ENCODE peak calls at places on chromosomes 7 and 10, in seven cellular contexts. One of them, this sample, is unnamed.

GRCh38 chr10:17742918-17743317 is 9.1 kb upstream of the TMEM236 start:
- DNase-seq in brain microvascular endothelial cell: peak
- DNase-seq in GM20000: peak
- DNase-seq in left ventricle myocardium inferior: peak
- DNase-seq in AG04450: peak
- DNase-seq in PC-3: peak
- DNase-seq in psoas muscle: peak
- DNase-seq in this sample: no peak

GRCh38 chr7:135193615-135194081 is 17.7 kb downstream of the WDR91 start:
- DNase-seq in brain microvascular endothelial cell: peak
- DNase-seq in left ventricle myocardium inferior: no peak
- DNase-seq in GM20000: no peak
- DNase-seq in PC-3: no peak
- DNase-seq in psoas muscle: no peak
- DNase-seq in AG04450: peak
- DNase-seq in this sample: peak

GRCh38 chr7:99116151-99116550 is 27.8 kb downstream of the SMURF1 start:
- DNase-seq in AG04450: no peak
- DNase-seq in left ventricle myocardium inferior: no peak
- DNase-seq in brain microvascular endothelial cell: no peak
- DNase-seq in PC-3: no peak
- DNase-seq in psoas muscle: no peak
- DNase-seq in GM20000: no peak
- DNase-seq in this sample: no peak

GRCh38 chr7:108537229-108537628 is 11.3 kb upstream of the PNPLA8 start:
- DNase-seq in GM20000: no peak
- DNase-seq in psoas muscle: no peak
- DNase-seq in left ventricle myocardium inferior: no peak
- DNase-seq in PC-3: no peak
- DNase-seq in brain microvascular endothelial cell: no peak
- DNase-seq in AG04450: no peak
- DNase-seq in this sample: no peak

GRCh38 chr10:74746813-74747212 is 79.6 kb upstream of the KAT6B start:
- DNase-seq in AG04450: no peak
- DNase-seq in psoas muscle: no peak
- DNase-seq in brain microvascular endothelial cell: no peak
- DNase-seq in PC-3: no peak
- DNase-seq in GM20000: no peak
- DNase-seq in left ventricle myocardium inferior: no peak
- DNase-seq in this sample: no peak

GRCh38 chr10:85642421-85643170 is 724.0 kb downstream of the GRID1 start:
- DNase-seq in psoas muscle: no peak
- DNase-seq in left ventricle myocardium inferior: no peak
- DNase-seq in brain microvascular endothelial cell: peak
- DNase-seq in PC-3: peak
- DNase-seq in AG04450: no peak
- DNase-seq in GM20000: no peak
- DNase-seq in this sample: peak

GRCh38 chr7:85529831-85530230 is 343.0 kb upstream of the SEMA3D start:
- DNase-seq in left ventricle myocardium inferior: no peak
- DNase-seq in psoas muscle: no peak
- DNase-seq in brain microvascular endothelial cell: peak
- DNase-seq in GM20000: no peak
- DNase-seq in AG04450: no peak
- DNase-seq in PC-3: no peak
- DNase-seq in this sample: no peak

GRCh38 chr7:91050677-91051076 is 213.6 kb upstream of the FZD1 start:
- DNase-seq in GM20000: peak
- DNase-seq in brain microvascular endothelial cell: no peak
- DNase-seq in AG04450: no peak
- DNase-seq in PC-3: no peak
- DNase-seq in psoas muscle: no peak
- DNase-seq in left ventricle myocardium inferior: no peak
- DNase-seq in this sample: no peak

GRCh38 chr10:31927597-31928530 is 767 bp downstream of the ARHGAP12 start:
- DNase-seq in GM20000: peak
- DNase-seq in AG04450: no peak
- DNase-seq in left ventricle myocardium inferior: peak
- DNase-seq in PC-3: peak
- DNase-seq in brain microvascular endothelial cell: no peak
- DNase-seq in psoas muscle: peak
- DNase-seq in this sample: peak

GRCh38 chr10:31929260-31929985 is 792 bp upstream of the ARHGAP12 start:
- DNase-seq in brain microvascular endothelial cell: no peak
- DNase-seq in GM20000: peak
- DNase-seq in left ventricle myocardium inferior: peak
- DNase-seq in AG04450: no peak
- DNase-seq in PC-3: peak
- DNase-seq in psoas muscle: peak
- DNase-seq in this sample: peak

GRCh38 chr10:31929986-31930675 is 1.5 kb upstream of the ARHGAP12 start:
- DNase-seq in left ventricle myocardium inferior: no peak
- DNase-seq in PC-3: no peak
- DNase-seq in GM20000: peak
- DNase-seq in psoas muscle: no peak
- DNase-seq in brain microvascular endothelial cell: no peak
- DNase-seq in AG04450: no peak
- DNase-seq in this sample: no peak

GRCh38 chr10:31926765-31927596 is 1.6 kb downstream of the ARHGAP12 start:
- DNase-seq in PC-3: peak
- DNase-seq in brain microvascular endothelial cell: no peak
- DNase-seq in GM20000: no peak
- DNase-seq in AG04450: no peak
- DNase-seq in psoas muscle: no peak
- DNase-seq in left ventricle myocardium inferior: no peak
- DNase-seq in this sample: peak

GRCh38 chr10:31928531-31929259 is at the start of gene ARHGAP12:
- DNase-seq in GM20000: peak
- DNase-seq in psoas muscle: peak
- DNase-seq in left ventricle myocardium inferior: peak
- DNase-seq in AG04450: peak
- DNase-seq in PC-3: peak
- DNase-seq in brain microvascular endothelial cell: peak
- DNase-seq in this sample: peak
- TF ChIP-seq CTCF in GM20000: no peak
- TF ChIP-seq CTCF in psoas muscle: peak
- TF ChIP-seq CTCF in left ventricle myocardium inferior: no peak
- TF ChIP-seq CTCF in AG04450: no peak
- TF ChIP-seq CTCF in PC-3: no peak
- TF ChIP-seq CTCF in brain microvascular endothelial cell: no peak
- TF ChIP-seq CTCF in this sample: no peak

GRCh38 chr10:9608592-9608991 is 1409.1 kb upstream of the CELF2 start:
- DNase-seq in AG04450: no peak
- DNase-seq in left ventricle myocardium inferior: no peak
- DNase-seq in GM20000: no peak
- DNase-seq in brain microvascular endothelial cell: no peak
- DNase-seq in psoas muscle: no peak
- DNase-seq in PC-3: no peak
- DNase-seq in this sample: peak

GRCh38 chr10:9615179-9615578 is 1402.5 kb upstream of the CELF2 start:
- DNase-seq in psoas muscle: no peak
- DNase-seq in left ventricle myocardium inferior: no peak
- DNase-seq in PC-3: no peak
- DNase-seq in GM20000: no peak
- DNase-seq in brain microvascular endothelial cell: no peak
- DNase-seq in AG04450: no peak
- DNase-seq in this sample: peak

DNA sequence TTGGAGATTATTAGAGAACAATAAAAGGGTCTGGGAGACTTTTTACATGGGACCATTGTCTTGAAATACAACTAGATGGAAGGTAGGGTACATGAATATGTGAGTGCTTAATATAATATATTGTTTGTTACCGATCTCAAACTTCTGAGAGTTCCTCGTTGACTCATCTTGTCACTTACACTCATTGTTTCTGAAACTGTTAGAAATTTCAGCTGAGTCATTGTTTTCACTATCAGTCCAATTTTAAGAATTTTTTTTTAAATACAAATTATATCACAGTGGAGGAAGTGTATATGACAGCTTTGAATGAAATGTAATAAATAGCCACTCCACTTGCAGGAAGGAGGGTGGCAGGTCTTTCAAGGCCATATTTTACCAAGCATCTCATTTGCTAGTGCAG is 1404.3 kb upstream of the CELF2 start:
- DNase-seq in psoas muscle: no peak
- DNase-seq in brain microvascular endothelial cell: no peak
- DNase-seq in PC-3: no peak
- DNase-seq in AG04450: no peak
- DNase-seq in GM20000: peak
- DNase-seq in left ventricle myocardium inferior: no peak
- DNase-seq in this sample: no peak
- TF ChIP-seq CTCF in psoas muscle: no peak
- TF ChIP-seq CTCF in brain microvascular endothelial cell: no peak
- TF ChIP-seq CTCF in PC-3: no peak
- TF ChIP-seq CTCF in AG04450: no peak
- TF ChIP-seq CTCF in GM20000: no peak
- TF ChIP-seq CTCF in left ventricle myocardium inferior: no peak
- TF ChIP-seq CTCF in this sample: no peak

GRCh38 chr10:129498680-129499079 is 31.6 kb downstream of the MGMT start:
- DNase-seq in brain microvascular endothelial cell: no peak
- DNase-seq in GM20000: no peak
- DNase-seq in AG04450: no peak
- DNase-seq in left ventricle myocardium inferior: no peak
- DNase-seq in psoas muscle: no peak
- DNase-seq in PC-3: no peak
- DNase-seq in this sample: no peak
- TF ChIP-seq CTCF in brain microvascular endothelial cell: no peak
- TF ChIP-seq CTCF in GM20000: no peak
- TF ChIP-seq CTCF in AG04450: no peak
- TF ChIP-seq CTCF in left ventricle myocardium inferior: no peak
- TF ChIP-seq CTCF in psoas muscle: no peak
- TF ChIP-seq CTCF in PC-3: no peak
- TF ChIP-seq CTCF in this sample: peak

DNA sequence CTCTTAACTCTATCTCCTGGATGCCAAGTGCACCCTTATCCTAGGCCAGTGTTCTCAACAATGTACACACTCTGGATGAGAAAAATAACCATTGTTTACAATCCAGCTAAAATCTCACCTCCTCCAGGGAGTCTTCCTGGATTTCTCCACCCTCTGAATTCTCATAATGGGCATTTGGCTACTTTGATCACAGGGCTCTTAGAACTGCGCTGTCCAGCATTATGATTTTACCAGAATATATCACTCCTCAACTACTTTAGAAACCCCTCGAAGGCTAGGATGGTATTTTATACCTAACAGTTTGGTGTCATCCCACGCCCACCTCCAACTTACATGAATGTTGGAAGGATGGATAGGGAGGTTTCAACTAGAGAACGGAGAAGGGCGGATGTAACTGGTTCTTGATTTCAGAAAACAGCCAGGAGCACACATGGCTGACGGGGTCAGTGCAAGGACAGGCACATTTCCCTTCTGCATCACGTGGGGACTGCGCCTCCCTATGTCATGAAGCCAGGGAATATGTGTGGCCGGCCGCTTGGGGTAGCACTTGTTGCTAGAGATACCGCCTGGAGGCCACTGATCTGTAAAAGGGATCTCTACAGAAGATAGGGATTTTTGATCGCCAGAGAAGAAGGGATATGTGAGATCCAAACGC is 1.2 kb upstream of the ATP6V0E2 start:
- DNase-seq in left ventricle myocardium inferior: peak
- DNase-seq in PC-3: peak
- DNase-seq in GM20000: peak
- DNase-seq in AG04450: no peak
- DNase-seq in brain microvascular endothelial cell: peak
- DNase-seq in psoas muscle: peak
- DNase-seq in this sample: peak
- TF ChIP-seq CTCF in left ventricle myocardium inferior: peak
- TF ChIP-seq CTCF in PC-3: peak
- TF ChIP-seq CTCF in GM20000: no peak
- TF ChIP-seq CTCF in AG04450: peak
- TF ChIP-seq CTCF in brain microvascular endothelial cell: peak
- TF ChIP-seq CTCF in psoas muscle: peak
- TF ChIP-seq CTCF in this sample: peak

DNA sequence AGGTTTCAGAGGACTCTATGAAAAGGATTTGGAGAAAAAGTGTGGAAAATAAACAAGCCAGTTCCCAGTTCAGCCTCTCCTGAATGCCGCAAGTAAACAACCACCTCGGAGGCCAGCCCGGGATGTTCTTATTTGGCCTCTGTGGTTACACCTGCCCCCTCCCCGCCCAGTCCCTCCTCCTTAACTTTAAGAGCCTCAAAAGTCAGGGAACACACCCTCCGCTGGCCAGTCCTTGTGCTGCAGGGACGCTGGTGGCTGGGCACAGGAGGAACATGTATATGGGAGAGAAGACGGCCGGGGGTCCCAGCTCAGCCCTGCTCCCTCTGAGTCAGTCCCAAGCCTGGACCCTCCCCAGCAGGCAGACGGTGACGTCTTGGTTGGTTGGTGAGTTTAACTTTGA is 6.1 kb downstream of the CHST3 start:
- DNase-seq in brain microvascular endothelial cell: no peak
- DNase-seq in GM20000: no peak
- DNase-seq in AG04450: no peak
- DNase-seq in psoas muscle: peak
- DNase-seq in PC-3: peak
- DNase-seq in left ventricle myocardium inferior: no peak
- DNase-seq in this sample: no peak
- TF ChIP-seq CTCF in brain microvascular endothelial cell: peak
- TF ChIP-seq CTCF in GM20000: no peak
- TF ChIP-seq CTCF in AG04450: peak
- TF ChIP-seq CTCF in psoas muscle: peak
- TF ChIP-seq CTCF in PC-3: peak
- TF ChIP-seq CTCF in left ventricle myocardium inferior: peak
- TF ChIP-seq CTCF in this sample: peak

GRCh38 chr7:51081270-51081890 is 235.2 kb downstream of the COBL start:
- DNase-seq in GM20000: no peak
- DNase-seq in left ventricle myocardium inferior: no peak
- DNase-seq in psoas muscle: no peak
- DNase-seq in AG04450: no peak
- DNase-seq in PC-3: no peak
- DNase-seq in brain microvascular endothelial cell: no peak
- DNase-seq in this sample: no peak

GRCh38 chr7:51077951-51078350 is 238.7 kb downstream of the COBL start:
- DNase-seq in left ventricle myocardium inferior: no peak
- DNase-seq in PC-3: no peak
- DNase-seq in AG04450: no peak
- DNase-seq in psoas muscle: no peak
- DNase-seq in brain microvascular endothelial cell: no peak
- DNase-seq in GM20000: no peak
- DNase-seq in this sample: no peak

GRCh38 chr7:51078653-51079052 is 238.0 kb downstream of the COBL start:
- DNase-seq in GM20000: no peak
- DNase-seq in brain microvascular endothelial cell: no peak
- DNase-seq in psoas muscle: no peak
- DNase-seq in left ventricle myocardium inferior: no peak
- DNase-seq in AG04450: no peak
- DNase-seq in PC-3: no peak
- DNase-seq in this sample: no peak

GRCh38 chr7:51080622-51081269 is 235.9 kb downstream of the COBL start:
- DNase-seq in GM20000: no peak
- DNase-seq in left ventricle myocardium inferior: no peak
- DNase-seq in PC-3: no peak
- DNase-seq in psoas muscle: no peak
- DNase-seq in AG04450: no peak
- DNase-seq in brain microvascular endothelial cell: no peak
- DNase-seq in this sample: no peak

DNA sequence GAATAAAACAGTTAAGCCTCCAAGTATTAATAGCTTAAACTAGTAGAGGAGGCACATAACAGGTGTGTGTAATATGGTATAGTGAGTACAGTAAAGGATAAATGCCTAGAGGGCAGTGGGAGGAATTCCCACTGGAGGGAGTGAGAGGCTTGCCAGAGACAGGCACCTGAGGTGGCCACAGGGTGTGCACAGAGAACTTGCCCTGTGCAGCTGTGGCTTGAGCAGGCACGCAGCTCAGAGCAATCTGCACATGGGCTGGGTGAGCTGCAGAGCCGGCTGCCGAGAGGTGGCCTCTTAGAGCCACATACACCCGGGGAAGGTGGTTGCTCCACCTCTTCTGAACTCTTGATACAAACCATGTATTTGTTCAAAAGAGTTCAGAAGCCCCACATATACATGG is 237.1 kb downstream of the COBL start:
- DNase-seq in brain microvascular endothelial cell: no peak
- DNase-seq in left ventricle myocardium inferior: no peak
- DNase-seq in AG04450: no peak
- DNase-seq in PC-3: no peak
- DNase-seq in psoas muscle: no peak
- DNase-seq in GM20000: no peak
- DNase-seq in this sample: no peak
- TF ChIP-seq CTCF in brain microvascular endothelial cell: no peak
- TF ChIP-seq CTCF in left ventricle myocardium inferior: peak
- TF ChIP-seq CTCF in AG04450: no peak
- TF ChIP-seq CTCF in PC-3: no peak
- TF ChIP-seq CTCF in psoas muscle: no peak
- TF ChIP-seq CTCF in GM20000: no peak
- TF ChIP-seq CTCF in this sample: peak